ENCODE peak calls at places on chromosomes 6 and 20, in four cellular contexts. One of them, this sample, is unnamed. For H3K4me1, the result is how much of the 10 kb centered on the place peaks cover.

GRCh38 chr6:56860466-56860865 is 94.4 kb upstream of the BEND6 start:
- DNase-seq in HepG2: no peak
- DNase-seq in H1: no peak
- DNase-seq in GM12878: no peak
- DNase-seq in this sample: no peak

GRCh38 chr6:87907521-87907920 is 140.1 kb upstream of the SPACA1 start:
- DNase-seq in H1: no peak
- DNase-seq in GM12878: peak
- DNase-seq in HepG2: no peak
- DNase-seq in this sample: no peak

GRCh38 chr6:139996253-139996834 is 621.9 kb upstream of the CITED2 start:
- DNase-seq in GM12878: peak
- DNase-seq in H1: no peak
- DNase-seq in HepG2: peak
- DNase-seq in this sample: no peak

GRCh38 chr6:74871757-74872156 is 334.1 kb downstream of the COL12A1 start:
- DNase-seq in GM12878: no peak
- DNase-seq in H1: no peak
- DNase-seq in HepG2: no peak
- DNase-seq in this sample: no peak

GRCh38 chr20:46243707-46244628 is 64.3 kb downstream of the CDH22 start:
- DNase-seq in GM12878: no peak
- DNase-seq in HepG2: no peak
- DNase-seq in H1: no peak
- DNase-seq in this sample: no peak

GRCh38 chr6:29759457-29759856 is 36.2 kb downstream of the HLA-F start:
- DNase-seq in H1: no peak
- DNase-seq in HepG2: no peak
- DNase-seq in GM12878: no peak
- DNase-seq in this sample: peak

GRCh38 chr6:14671261-14671681 is 553.7 kb downstream of the CD83 start:
- DNase-seq in GM12878: no peak
- DNase-seq in H1: no peak
- DNase-seq in HepG2: no peak
- DNase-seq in this sample: no peak

GRCh38 chr6:26198626-26199056 is 111.4 kb downstream of the HFE start:
- DNase-seq in HepG2: no peak
- DNase-seq in H1: no peak
- DNase-seq in GM12878: no peak
- DNase-seq in this sample: no peak

GRCh38 chr20:13883425-13883824 is 98.6 kb downstream of the NDUFAF5 start:
- DNase-seq in H1: no peak
- DNase-seq in GM12878: no peak
- DNase-seq in HepG2: no peak
- DNase-seq in this sample: no peak

GRCh38 chr6:63352587-63353281 is 33.0 kb upstream of the LGSN start:
- DNase-seq in H1: no peak
- DNase-seq in HepG2: peak
- DNase-seq in GM12878: peak
- DNase-seq in this sample: peak

GRCh38 chr6:155349129-155349528 is 34.8 kb upstream of the TFB1M start:
- DNase-seq in HepG2: no peak
- DNase-seq in GM12878: no peak
- DNase-seq in H1: no peak
- DNase-seq in this sample: no peak
- TF ChIP-seq SUZ12 in HepG2: no peak
- TF ChIP-seq SUZ12 in GM12878: no peak
- TF ChIP-seq SUZ12 in H1: no peak
- TF ChIP-seq SUZ12 in this sample: no peak

DNA sequence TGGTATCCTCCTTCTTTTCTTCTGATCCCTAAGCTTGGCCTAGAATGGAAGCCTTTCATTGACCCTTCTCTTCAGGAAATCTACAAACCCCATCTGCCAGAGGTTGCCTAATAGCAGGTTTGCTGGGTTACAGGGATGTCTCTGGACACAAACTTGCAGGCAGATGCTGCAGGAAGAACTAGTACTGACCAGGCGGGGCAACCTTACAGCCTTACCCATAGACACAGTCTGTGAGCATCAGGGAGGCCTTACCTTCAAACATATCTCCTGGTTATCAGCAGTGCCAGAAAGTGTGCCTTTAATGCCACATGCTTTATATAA is 2.6 kb downstream of the SCUBE3 start:
- DNase-seq in H1: no peak
- DNase-seq in GM12878: no peak
- DNase-seq in HepG2: no peak
- DNase-seq in this sample: no peak
- H3K4me3 ChIP-seq in H1: no peak
- H3K4me3 ChIP-seq in GM12878: no peak
- H3K4me3 ChIP-seq in HepG2: no peak
- H3K4me3 ChIP-seq in this sample: no peak

GRCh38 chr6:158041788-158042187 is 60.1 kb downstream of the SYNJ2 start:
- DNase-seq in H1: no peak
- DNase-seq in HepG2: no peak
- DNase-seq in GM12878: no peak
- DNase-seq in this sample: no peak

GRCh38 chr6:158042245-158042798 is 60.7 kb downstream of the SYNJ2 start:
- DNase-seq in GM12878: no peak
- DNase-seq in H1: no peak
- DNase-seq in HepG2: peak
- DNase-seq in this sample: no peak

GRCh38 chr6:158044525-158044888 is 62.8 kb downstream of the SYNJ2 start:
- DNase-seq in H1: no peak
- DNase-seq in GM12878: no peak
- DNase-seq in HepG2: no peak
- DNase-seq in this sample: no peak

GRCh38 chr6:158043008-158043407 is 61.3 kb downstream of the SYNJ2 start:
- DNase-seq in H1: no peak
- DNase-seq in GM12878: no peak
- DNase-seq in HepG2: no peak
- DNase-seq in this sample: no peak

DNA sequence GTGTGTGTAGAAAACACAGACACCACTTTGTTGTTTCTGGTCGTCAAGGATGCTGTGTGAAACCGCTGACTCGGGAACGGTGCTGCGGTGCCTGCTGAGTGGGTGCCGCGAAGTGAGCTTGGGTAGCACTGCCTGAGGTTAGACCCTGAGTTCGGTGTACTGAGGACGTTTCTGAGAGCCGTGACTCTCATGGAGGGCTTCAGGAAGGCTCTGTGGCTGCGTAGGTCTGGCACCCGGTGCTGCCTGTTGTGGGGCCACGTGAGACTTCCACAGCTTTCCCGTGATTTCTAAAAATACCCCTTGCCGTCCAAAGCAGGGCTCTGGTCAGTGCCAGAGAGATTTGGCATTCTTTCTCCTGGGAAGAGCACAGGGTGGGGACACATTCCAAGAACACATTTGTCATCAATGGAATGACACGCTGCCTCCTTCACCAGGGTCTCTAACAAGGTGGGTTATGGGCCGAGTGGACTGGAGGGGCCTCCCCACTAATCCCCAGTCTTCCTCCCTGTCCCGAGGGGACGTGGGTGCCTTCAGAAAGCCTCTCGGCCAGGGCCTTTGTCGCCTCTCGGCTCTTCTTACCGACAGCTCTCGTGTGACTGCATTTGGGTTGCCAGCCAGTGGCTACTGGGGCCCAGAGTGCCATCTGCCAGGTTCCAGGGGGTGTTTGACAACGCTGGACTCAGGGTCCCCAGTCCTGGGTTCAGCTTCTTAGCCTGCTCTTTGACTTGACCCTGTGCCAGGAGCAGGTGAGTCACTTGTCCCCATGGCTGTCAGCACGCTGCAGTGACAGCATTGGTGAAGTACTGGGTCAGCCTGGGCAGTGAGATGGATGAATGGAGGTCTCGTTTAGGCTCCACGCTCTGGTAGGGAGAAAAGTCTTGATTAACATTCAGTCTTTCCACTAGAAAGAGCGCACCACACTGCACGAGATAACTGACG is 62.2 kb downstream of the SYNJ2 start:
- DNase-seq in HepG2: peak
- DNase-seq in H1: no peak
- DNase-seq in GM12878: no peak
- DNase-seq in this sample: no peak
- H3K4me1 ChIP-seq in HepG2: half or more
- H3K4me1 ChIP-seq in H1: under half
- H3K4me1 ChIP-seq in GM12878: under half
- H3K4me1 ChIP-seq in this sample: under half

GRCh38 chr20:57329608-57330221 is at the start of gene SPO11:
- DNase-seq in HepG2: no peak
- DNase-seq in H1: peak
- DNase-seq in GM12878: no peak
- DNase-seq in this sample: no peak

GRCh38 chr20:57332105-57333089 is 2.8 kb downstream of the SPO11 start:
- DNase-seq in HepG2: no peak
- DNase-seq in H1: no peak
- DNase-seq in GM12878: no peak
- DNase-seq in this sample: no peak

GRCh38 chr20:57330998-57331397 is 1.4 kb downstream of the SPO11 start:
- DNase-seq in HepG2: no peak
- DNase-seq in H1: no peak
- DNase-seq in GM12878: no peak
- DNase-seq in this sample: no peak

DNA sequence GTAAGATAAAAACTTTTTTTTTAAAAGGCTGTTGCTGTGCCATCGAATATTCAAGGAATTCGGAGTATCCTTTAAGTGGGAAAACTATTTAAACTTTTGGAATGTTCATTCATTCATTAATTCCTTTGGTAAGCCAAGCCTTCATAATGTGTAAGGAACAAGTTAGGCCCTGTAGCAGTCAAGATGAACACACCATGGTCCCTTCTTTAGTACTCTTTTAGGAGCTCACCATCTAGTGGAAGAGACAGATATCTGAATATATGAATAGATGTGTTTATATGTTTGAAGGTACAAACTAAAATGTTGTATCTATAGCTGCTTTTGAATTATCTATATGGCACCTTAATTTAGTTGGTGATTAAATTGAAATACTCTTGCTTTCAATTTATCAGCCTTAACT is 5.8 kb downstream of the SPO11 start:
- DNase-seq in H1: no peak
- DNase-seq in HepG2: no peak
- DNase-seq in GM12878: no peak
- DNase-seq in this sample: no peak
- TF ChIP-seq SUZ12 in H1: no peak
- TF ChIP-seq SUZ12 in HepG2: no peak
- TF ChIP-seq SUZ12 in GM12878: no peak
- TF ChIP-seq SUZ12 in this sample: no peak

GRCh38 chr6:136790411-136791295 is 1.6 kb downstream of the MAP3K5 start:
- DNase-seq in GM12878: no peak
- DNase-seq in HepG2: no peak
- DNase-seq in H1: no peak
- DNase-seq in this sample: no peak
- H3K4me3 ChIP-seq in GM12878: peak
- H3K4me3 ChIP-seq in HepG2: no peak
- H3K4me3 ChIP-seq in H1: peak
- H3K4me3 ChIP-seq in this sample: no peak

GRCh38 chr6:36969240-36969691 is 14.7 kb downstream of the PI16 start:
- DNase-seq in H1: no peak
- DNase-seq in GM12878: no peak
- DNase-seq in HepG2: no peak
- DNase-seq in this sample: no peak
- H3K4me1 ChIP-seq in H1: under half
- H3K4me1 ChIP-seq in GM12878: under half
- H3K4me1 ChIP-seq in HepG2: under half
- H3K4me1 ChIP-seq in this sample: under half

DNA sequence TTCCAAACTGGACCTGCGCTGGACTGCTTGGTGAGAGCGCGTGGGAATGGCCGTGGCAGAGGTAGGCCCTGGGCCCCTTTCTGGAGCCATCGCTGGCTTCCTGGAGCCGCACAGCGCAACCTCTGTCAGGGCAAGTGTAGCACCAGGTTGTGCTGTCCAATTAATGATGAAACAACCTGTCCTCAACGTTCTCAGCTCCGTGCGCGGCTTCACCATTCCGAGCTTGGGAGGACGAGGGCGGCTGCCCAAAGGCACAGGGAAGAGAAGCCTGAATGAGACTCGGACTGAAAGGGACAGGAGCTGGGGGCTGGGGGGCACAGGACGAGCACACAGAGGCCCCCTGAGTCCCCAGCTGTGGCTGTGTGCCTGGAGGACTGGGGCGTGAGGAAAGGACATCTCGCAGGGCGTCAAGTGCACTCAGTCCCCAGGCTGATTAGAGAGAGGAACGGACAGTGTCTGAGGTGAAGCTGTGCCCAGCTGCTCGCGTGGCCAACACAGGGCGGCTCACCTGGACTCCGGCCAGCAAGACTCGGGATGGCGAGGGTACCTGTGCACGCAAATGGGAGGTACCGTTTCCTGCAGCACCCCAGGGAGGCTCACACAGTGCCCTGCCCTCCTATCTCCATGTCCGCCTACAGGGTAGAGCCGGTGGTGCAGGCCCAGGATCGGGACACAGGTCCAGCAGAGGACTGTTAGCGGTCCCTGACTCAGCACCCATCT is 403.3 kb downstream of the TAF4 start:
- DNase-seq in HepG2: no peak
- DNase-seq in H1: no peak
- DNase-seq in GM12878: no peak
- DNase-seq in this sample: no peak
- TF ChIP-seq SUZ12 in HepG2: no peak
- TF ChIP-seq SUZ12 in H1: no peak
- TF ChIP-seq SUZ12 in GM12878: no peak
- TF ChIP-seq SUZ12 in this sample: no peak